ENCODE peak calls at places on chromosomes 2 and 18, in eight cellular contexts. R, L, C, M, B, X, D and E are unnamed samples. For H3K36me3 and H3K4me1, the result is how much of the 10 kb centered on the place peaks cover.

GRCh38 chr18:77218642-77219041 is 31.0 kb upstream of the GALR1 start:
- DNase-seq in L (no peak), R (no peak), B (no peak), X (no peak), M (no peak), C (no peak), D (no peak), E (no peak)

GRCh38 chr2:66854304-66854703 is 419.4 kb downstream of the MEIS1 start:
- DNase-seq in X (no peak), M (no peak), D (no peak), L (no peak), R (no peak), C (no peak), B (no peak), E (no peak)

GRCh38 chr18:62118324-62118723 is 68.5 kb downstream of the PIGN start:
- DNase-seq in D (no peak), B (no peak), C (no peak), R (no peak), M (no peak), L (no peak), X (no peak), E (no peak)

GRCh38 chr2:119753930-119754321 is 5.8 kb upstream of the PTPN4 start:
- DNase-seq in B (no peak), R (no peak), L (no peak), C (no peak), M (no peak), X (no peak), D (no peak), E (no peak)

GRCh38 chr2:186330050-186330449 is 156.0 kb upstream of the ZC3H15 start:
- DNase-seq in R (no peak), X (no peak), B (no peak), M (no peak), D (no peak), L (no peak), C (no peak), E (no peak)

GRCh38 chr2:216757532-216757931 is 62.2 kb upstream of the IGFBP5 start:
- DNase-seq in R (no peak), M (peak), C (no peak), X (no peak), B (no peak), L (no peak), D (no peak), E (no peak)

GRCh38 chr2:127058656-127059252 is 48.2 kb downstream of the BIN1 start:
- DNase-seq in L (no peak), M (no peak), D (no peak), R (no peak), X (no peak), C (peak), B (no peak), E (no peak)

GRCh38 chr2:188676012-188676405 is 298.2 kb upstream of the COL3A1 start:
- DNase-seq in C (no peak), R (no peak), X (no peak), M (no peak), D (no peak), L (no peak), B (no peak), E (no peak)

GRCh38 chr2:11543337-11544216 is 9.7 kb downstream of the GREB1 start:
- DNase-seq in B (no peak), C (no peak), R (no peak), D (no peak), M (no peak), L (no peak), X (no peak), E (no peak)

GRCh38 chr2:170313636-170314348 is 135.8 kb downstream of the MYO3B start:
- DNase-seq in B (no peak), C (no peak), M (no peak), D (peak), R (no peak), L (no peak), X (no peak), E (no peak)

GRCh38 chr2:138086556-138086955 is 122.3 kb downstream of the HNMT start:
- DNase-seq in C (no peak), B (no peak), D (no peak), L (no peak), X (no peak), R (no peak), M (no peak), E (no peak)

GRCh38 chr2:202944403-202944802 is 32.3 kb downstream of the CARF start:
- DNase-seq in X (no peak), L (no peak), R (no peak), M (no peak), C (no peak), B (no peak), D (no peak), E (no peak)

GRCh38 chr2:219624565-219624964 is 2.9 kb upstream of the SLC4A3 start:
- DNase-seq in D (no peak), M (no peak), R (no peak), L (no peak), X (no peak), B (peak), C (no peak), E (no peak)

GRCh38 chr2:39094717-39095363 is 26.0 kb downstream of the SOS1 start:
- DNase-seq in C (no peak), B (no peak), R (no peak), D (peak), X (no peak), M (no peak), L (no peak), E (no peak)

GRCh38 chr18:22844643-22845042 is 88.5 kb upstream of the RBBP8 start:
- DNase-seq in B (no peak), D (no peak), M (no peak), X (no peak), L (no peak), R (no peak), C (no peak), E (no peak)

GRCh38 chr18:24878289-24878688 is 417.9 kb downstream of the HRH4 start:
- DNase-seq in M (no peak), B (no peak), C (no peak), L (no peak), D (peak), X (no peak), R (no peak), E (no peak)

GRCh38 chr2:73006969-73007710 is 64.4 kb downstream of the SFXN5 start:
- DNase-seq in D (no peak), B (peak), M (no peak), R (no peak), C (no peak), L (no peak), X (no peak), E (no peak)

GRCh38 chr2:159750873-159751272 is 38.6 kb downstream of the MARCHF7 start:
- DNase-seq in C (no peak), D (no peak), R (no peak), L (no peak), B (no peak), X (no peak), M (no peak), E (no peak)

GRCh38 chr2:10475811-10476660 is 27.9 kb upstream of the ODC1 start:
- DNase-seq in B (no peak), L (no peak), D (no peak), R (no peak), C (no peak), X (no peak), M (peak), E (no peak)

GRCh38 chr18:51350081-51350480 is 152.6 kb upstream of the MEX3C start:
- DNase-seq in M (no peak), B (no peak), X (no peak), R (peak), C (no peak), D (no peak), L (no peak), E (no peak)

GRCh38 chr2:216553841-216554240 is 55.2 kb downstream of the RPL37A start:
- DNase-seq in L (no peak), X (no peak), R (no peak), D (no peak), M (no peak), B (no peak), C (no peak), E (no peak)

GRCh38 chr18:63284861-63285260 is 34.7 kb downstream of the BCL2 start:
- DNase-seq in B (no peak), M (no peak), C (no peak), L (no peak), D (no peak), X (no peak), R (no peak), E (no peak)

GRCh38 chr18:36179562-36180334 is 7.5 kb upstream of the MOCOS start:
- DNase-seq in X (peak), R (peak), D (no peak), C (peak), M (peak), L (no peak), B (peak), E (no peak)

GRCh38 chr2:1743396-1744150 is 742 bp downstream of the PXDN start:
- DNase-seq in X (no peak), B (no peak), M (peak), D (peak), L (no peak), R (no peak), C (peak), E (no peak)

GRCh38 chr2:217901826-217902225 is 101.0 kb downstream of the TNS1 start:
- DNase-seq in R (no peak), M (peak), L (no peak), B (peak), X (no peak), C (no peak), D (no peak), E (no peak)

GRCh38 chr2:217900780-217901360 is 101.9 kb downstream of the TNS1 start:
- DNase-seq in L (no peak), R (no peak), X (no peak), C (no peak), B (no peak), M (no peak), D (no peak), E (no peak)

GRCh38 chr2:217902281-217903141 is 100.3 kb downstream of the TNS1 start:
- DNase-seq in M (peak), X (peak), R (peak), C (peak), D (peak), B (peak), L (no peak), E (no peak)

GRCh38 chr2:217900010-217900779 is 102.6 kb downstream of the TNS1 start:
- DNase-seq in B (no peak), D (no peak), M (no peak), C (no peak), L (no peak), R (peak), X (no peak), E (no peak)

GRCh38 chr2:217901400-217901799 is 101.4 kb downstream of the TNS1 start:
- DNase-seq in X (no peak), D (no peak), C (no peak), L (no peak), R (no peak), B (no peak), M (no peak), E (no peak)
- H3K4me3 ChIP-seq in X (no peak), D (no peak), C (no peak), L (no peak), R (no peak), B (no peak), M (no peak), E (no peak)

GRCh38 chr2:98556634-98557033 is 51.7 kb downstream of the COA5 start:
- DNase-seq in D (no peak), B (no peak), L (no peak), C (no peak), X (no peak), M (no peak), R (no peak), E (no peak)
- H3K36me3 ChIP-seq in D (under half), B (under half), L (under half), C (under half), X (half or more), M (half or more), R (under half), E (half or more)

GRCh38 chr2:113166187-113166645 is 7.6 kb upstream of the PSD4 start:
- DNase-seq in R (no peak), D (no peak), M (no peak), X (no peak), B (peak), L (no peak), C (no peak), E (no peak)

GRCh38 chr2:113167115-113167932 is 6.4 kb upstream of the PSD4 start:
- DNase-seq in B (peak), R (peak), L (peak), M (no peak), C (no peak), D (no peak), X (peak), E (peak)

GRCh38 chr2:113169002-113169530 is 4.7 kb upstream of the PSD4 start:
- DNase-seq in B (no peak), M (no peak), C (no peak), D (no peak), L (peak), X (no peak), R (no peak), E (peak)

GRCh38 chr2:113164930-113165585 is 8.7 kb upstream of the PSD4 start:
- DNase-seq in L (no peak), M (no peak), C (no peak), X (no peak), D (no peak), R (no peak), B (no peak), E (no peak)

GRCh38 chr2:113167962-113168340 is 5.8 kb upstream of the PSD4 start:
- DNase-seq in C (no peak), R (no peak), L (no peak), B (peak), M (no peak), X (no peak), D (no peak), E (no peak)
- H3K4me1 ChIP-seq in C (under half), R (under half), L (under half), B (under half), M (under half), X (under half), D (under half), E (half or more)

GRCh38 chr2:25980076-25980887 is 2.0 kb downstream of the KIF3C start:
- DNase-seq in L (no peak), M (no peak), B (no peak), C (no peak), D (no peak), X (no peak), R (no peak), E (no peak)

GRCh38 chr2:25979006-25979405 is 3.3 kb downstream of the KIF3C start:
- DNase-seq in C (no peak), L (no peak), B (no peak), M (no peak), X (no peak), D (no peak), R (no peak), E (no peak)

GRCh38 chr2:25982273-25982967 is at the start of gene KIF3C:
- DNase-seq in L (peak), C (peak), D (peak), R (peak), B (no peak), X (peak), M (peak), E (peak)

GRCh38 chr2:25981596-25982272 is 563 bp downstream of the KIF3C start:
- DNase-seq in M (no peak), B (no peak), R (peak), C (peak), L (peak), D (no peak), X (no peak), E (no peak)

GRCh38 chr2:25980951-25981350 is 1.3 kb downstream of the KIF3C start:
- DNase-seq in X (no peak), L (no peak), C (no peak), M (no peak), B (no peak), D (no peak), R (no peak), E (no peak)
- H3K4me3 ChIP-seq in X (no peak), L (no peak), C (no peak), M (no peak), B (no peak), D (no peak), R (no peak), E (no peak)